ENCODE peak calls at places on chromosomes 12 and 14, in ten cellular contexts. One of them, this sample, is unnamed.

GRCh38 chr12:128365032-128365431 is 98.1 kb downstream of the TMEM132C start:
- DNase-seq in Right ventricle myocardium superior: no peak
- DNase-seq in hypothalamus: no peak
- DNase-seq in nucleus accumbens: no peak
- DNase-seq in spleen: no peak
- DNase-seq in NCI-H1092 treated with DMSO at 0.1 percent for 48 hours: no peak
- DNase-seq in hepatic stellate cell: no peak
- DNase-seq in NCI-H1417: no peak
- DNase-seq in NCI-H345: no peak
- DNase-seq in MM.1S: no peak
- DNase-seq in this sample: no peak

GRCh38 chr14:46250113-46250703 is 401.4 kb downstream of the RPL10L start:
- DNase-seq in NCI-H1092 treated with DMSO at 0.1 percent for 48 hours: peak; percentile 45
- DNase-seq in MM.1S: no peak
- DNase-seq in NCI-H345: peak; percentile 2
- DNase-seq in NCI-H1417: peak; percentile 53
- DNase-seq in Right ventricle myocardium superior: no peak
- DNase-seq in spleen: no peak
- DNase-seq in hypothalamus: no peak
- DNase-seq in nucleus accumbens: no peak
- DNase-seq in hepatic stellate cell: peak; percentile 0
- DNase-seq in this sample: no peak

GRCh38 chr14:23388996-23389395 is 12.2 kb downstream of the CMTM5 start:
- DNase-seq in nucleus accumbens: no peak
- DNase-seq in MM.1S: no peak
- DNase-seq in NCI-H1417: no peak
- DNase-seq in NCI-H345: no peak
- DNase-seq in Right ventricle myocardium superior: no peak
- DNase-seq in hypothalamus: no peak
- DNase-seq in spleen: no peak
- DNase-seq in hepatic stellate cell: no peak
- DNase-seq in NCI-H1092 treated with DMSO at 0.1 percent for 48 hours: no peak
- DNase-seq in this sample: no peak

GRCh38 chr14:70808402-70809237 is 693 bp downstream of the MAP3K9 start:
- DNase-seq in nucleus accumbens: no peak
- DNase-seq in NCI-H1417: peak; percentile 83
- DNase-seq in Right ventricle myocardium superior: peak; percentile 51
- DNase-seq in NCI-H345: peak; percentile 48
- DNase-seq in MM.1S: peak; percentile 9
- DNase-seq in hypothalamus: no peak
- DNase-seq in hepatic stellate cell: no peak
- DNase-seq in NCI-H1092 treated with DMSO at 0.1 percent for 48 hours: peak; percentile 50
- DNase-seq in spleen: peak; percentile 90
- DNase-seq in this sample: no peak

GRCh38 chr14:64706552-64707193 is 2.4 kb downstream of the PLEKHG3 start:
- DNase-seq in hypothalamus: peak; percentile 58
- DNase-seq in spleen: peak; percentile 77
- DNase-seq in Right ventricle myocardium superior: peak; percentile 64
- DNase-seq in NCI-H1092 treated with DMSO at 0.1 percent for 48 hours: no peak
- DNase-seq in NCI-H1417: no peak
- DNase-seq in hepatic stellate cell: no peak
- DNase-seq in MM.1S: no peak
- DNase-seq in nucleus accumbens: peak; percentile 88
- DNase-seq in NCI-H345: no peak
- DNase-seq in this sample: no peak

GRCh38 chr14:105146976-105147700 is 21.4 kb downstream of the JAG2 start:
- DNase-seq in NCI-H1417: no peak
- DNase-seq in Right ventricle myocardium superior: no peak
- DNase-seq in hepatic stellate cell: no peak
- DNase-seq in NCI-H1092 treated with DMSO at 0.1 percent for 48 hours: no peak
- DNase-seq in hypothalamus: no peak
- DNase-seq in MM.1S: no peak
- DNase-seq in spleen: peak; percentile 49
- DNase-seq in NCI-H345: no peak
- DNase-seq in nucleus accumbens: no peak
- DNase-seq in this sample: no peak

GRCh38 chr12:94731733-94732360 is 81.5 kb upstream of the TMCC3 start:
- DNase-seq in NCI-H1092 treated with DMSO at 0.1 percent for 48 hours: no peak
- DNase-seq in nucleus accumbens: no peak
- DNase-seq in hepatic stellate cell: no peak
- DNase-seq in hypothalamus: no peak
- DNase-seq in MM.1S: no peak
- DNase-seq in Right ventricle myocardium superior: no peak
- DNase-seq in NCI-H1417: no peak
- DNase-seq in NCI-H345: no peak
- DNase-seq in spleen: no peak
- DNase-seq in this sample: no peak

GRCh38 chr12:116534341-116535121 is 24.6 kb upstream of the MAP1LC3B2 start:
- DNase-seq in MM.1S: no peak
- DNase-seq in nucleus accumbens: no peak
- DNase-seq in hepatic stellate cell: no peak
- DNase-seq in spleen: peak; percentile 75
- DNase-seq in Right ventricle myocardium superior: no peak
- DNase-seq in NCI-H345: peak; percentile 23
- DNase-seq in NCI-H1417: peak; percentile 49
- DNase-seq in NCI-H1092 treated with DMSO at 0.1 percent for 48 hours: no peak
- DNase-seq in hypothalamus: no peak
- DNase-seq in this sample: no peak

GRCh38 chr14:55772521-55772920 is 192.5 kb downstream of the KTN1 start:
- DNase-seq in Right ventricle myocardium superior: no peak
- DNase-seq in NCI-H345: no peak
- DNase-seq in MM.1S: no peak
- DNase-seq in NCI-H1417: no peak
- DNase-seq in nucleus accumbens: no peak
- DNase-seq in NCI-H1092 treated with DMSO at 0.1 percent for 48 hours: no peak
- DNase-seq in hypothalamus: no peak
- DNase-seq in hepatic stellate cell: no peak
- DNase-seq in spleen: no peak
- DNase-seq in this sample: no peak

GRCh38 chr12:132872975-132873421 is 14.4 kb downstream of the CHFR start:
- DNase-seq in NCI-H1417: no peak
- DNase-seq in spleen: no peak
- DNase-seq in hypothalamus: no peak
- DNase-seq in nucleus accumbens: no peak
- DNase-seq in hepatic stellate cell: no peak
- DNase-seq in NCI-H345: no peak
- DNase-seq in Right ventricle myocardium superior: no peak
- DNase-seq in NCI-H1092 treated with DMSO at 0.1 percent for 48 hours: no peak
- DNase-seq in MM.1S: no peak
- DNase-seq in this sample: no peak

GRCh38 chr14:104967414-104968152 is 10.6 kb downstream of the AHNAK2 start:
- DNase-seq in hepatic stellate cell: peak; percentile 45
- DNase-seq in nucleus accumbens: no peak
- DNase-seq in hypothalamus: no peak
- DNase-seq in Right ventricle myocardium superior: peak; percentile 75
- DNase-seq in spleen: peak; percentile 75
- DNase-seq in NCI-H1417: no peak
- DNase-seq in NCI-H1092 treated with DMSO at 0.1 percent for 48 hours: no peak
- DNase-seq in MM.1S: no peak
- DNase-seq in NCI-H345: peak; percentile 64
- DNase-seq in this sample: no peak

GRCh38 chr12:24919346-24920001 is 29.4 kb downstream of the BCAT1 start:
- DNase-seq in NCI-H1092 treated with DMSO at 0.1 percent for 48 hours: no peak
- DNase-seq in NCI-H345: no peak
- DNase-seq in spleen: no peak
- DNase-seq in Right ventricle myocardium superior: no peak
- DNase-seq in hypothalamus: no peak
- DNase-seq in NCI-H1417: no peak
- DNase-seq in nucleus accumbens: no peak
- DNase-seq in MM.1S: no peak
- DNase-seq in hepatic stellate cell: no peak
- DNase-seq in this sample: no peak

GRCh38 chr14:91283666-91284065 is 39.2 kb upstream of the GPR68 start:
- DNase-seq in nucleus accumbens: no peak
- DNase-seq in hypothalamus: no peak
- DNase-seq in Right ventricle myocardium superior: no peak
- DNase-seq in hepatic stellate cell: peak; percentile 35
- DNase-seq in NCI-H1417: no peak
- DNase-seq in NCI-H345: no peak
- DNase-seq in MM.1S: no peak
- DNase-seq in spleen: no peak
- DNase-seq in NCI-H1092 treated with DMSO at 0.1 percent for 48 hours: no peak
- DNase-seq in this sample: no peak

GRCh38 chr12:67697443-67697842 is 48.9 kb downstream of the DYRK2 start:
- DNase-seq in hepatic stellate cell: no peak
- DNase-seq in NCI-H345: no peak
- DNase-seq in NCI-H1092 treated with DMSO at 0.1 percent for 48 hours: no peak
- DNase-seq in Right ventricle myocardium superior: no peak
- DNase-seq in NCI-H1417: no peak
- DNase-seq in hypothalamus: no peak
- DNase-seq in MM.1S: no peak
- DNase-seq in spleen: no peak
- DNase-seq in nucleus accumbens: no peak
- DNase-seq in this sample: no peak

GRCh38 chr12:62259311-62259992 is 752 bp upstream of the USP15 start:
- DNase-seq in nucleus accumbens: no peak
- DNase-seq in Right ventricle myocardium superior: no peak
- DNase-seq in MM.1S: peak; percentile 52
- DNase-seq in hypothalamus: no peak
- DNase-seq in NCI-H1092 treated with DMSO at 0.1 percent for 48 hours: peak; percentile 80
- DNase-seq in spleen: no peak
- DNase-seq in NCI-H345: peak; percentile 49
- DNase-seq in hepatic stellate cell: no peak
- DNase-seq in NCI-H1417: peak; percentile 92
- DNase-seq in this sample: no peak

GRCh38 chr14:73714656-73715081 is 485 bp upstream of the PNMA1 start:
- DNase-seq in NCI-H1417: peak; percentile 98
- DNase-seq in hepatic stellate cell: no peak
- DNase-seq in NCI-H1092 treated with DMSO at 0.1 percent for 48 hours: peak; percentile 84
- DNase-seq in MM.1S: no peak
- DNase-seq in spleen: no peak
- DNase-seq in NCI-H345: peak; percentile 42
- DNase-seq in nucleus accumbens: no peak
- DNase-seq in Right ventricle myocardium superior: no peak
- DNase-seq in hypothalamus: no peak
- DNase-seq in this sample: no peak

GRCh38 chr12:83802011-83802410 is 1110.6 kb downstream of the SLC6A15 start:
- DNase-seq in NCI-H345: no peak
- DNase-seq in NCI-H1417: peak; percentile 61
- DNase-seq in hypothalamus: no peak
- DNase-seq in nucleus accumbens: no peak
- DNase-seq in Right ventricle myocardium superior: no peak
- DNase-seq in hepatic stellate cell: no peak
- DNase-seq in MM.1S: no peak
- DNase-seq in NCI-H1092 treated with DMSO at 0.1 percent for 48 hours: no peak
- DNase-seq in spleen: no peak
- DNase-seq in this sample: no peak

GRCh38 chr12:583251-583869 is 79.9 kb downstream of the NINJ2 start:
- DNase-seq in NCI-H345: no peak
- DNase-seq in NCI-H1092 treated with DMSO at 0.1 percent for 48 hours: no peak
- DNase-seq in hypothalamus: no peak
- DNase-seq in nucleus accumbens: no peak
- DNase-seq in Right ventricle myocardium superior: peak; percentile 83
- DNase-seq in MM.1S: no peak
- DNase-seq in spleen: no peak
- DNase-seq in NCI-H1417: no peak
- DNase-seq in hepatic stellate cell: no peak
- DNase-seq in this sample: peak; percentile 45

This sample was measured in gastrocnemius medialis.